ENCODE peak calls at places on chromosomes 5 and 9, in nine cellular contexts. U is ovary, F is body of pancreas, B is globus pallidus, E is endothelial cell of umbilical vein, P is C1 segment of cervical spinal cord, Y is naive B cell, Q is NCI-H1417, G is mesendoderm. A is an unnamed sample.

GRCh38 chr9:98942906-98943681 is 613 bp upstream of the COL15A1 start:
- DNase-seq in Q (no peak), B (no peak), Y (no peak), P (no peak), G (no peak), U (no peak), E (no peak), F (no peak), A (no peak)

GRCh38 chr5:73388371-73388684 is 60.2 kb downstream of the FOXD1 start:
- DNase-seq in U (no peak), Q (no peak), P (no peak), F (no peak), G (no peak), B (no peak), E (no peak), Y (no peak), A (no peak)

GRCh38 chr9:21543187-21543586 is 61.1 kb upstream of the IFNE start:
- DNase-seq in F (no peak), U (no peak), Y (no peak), P (no peak), G (peak), Q (no peak), E (no peak), B (no peak), A (no peak)

GRCh38 chr5:134561871-134562296 is 36.4 kb downstream of the JADE2 start:
- DNase-seq in F (peak), Y (no peak), U (peak), Q (peak), E (peak), P (no peak), G (peak), B (no peak), A (no peak)

GRCh38 chr5:126097881-126098280 is 325.3 kb upstream of the GRAMD2B start:
- DNase-seq in U (no peak), Q (no peak), E (no peak), F (no peak), P (no peak), B (no peak), Y (no peak), G (no peak), A (no peak)

GRCh38 chr5:176497852-176498251 is 39.4 kb downstream of the RNF44 start:
- DNase-seq in G (no peak), E (no peak), Q (no peak), P (no peak), U (no peak), Y (no peak), F (no peak), B (no peak), A (no peak)

GRCh38 chr5:149284501-149284900 is 12.8 kb downstream of the AFAP1L1 start:
- DNase-seq in U (no peak), P (no peak), Y (no peak), E (no peak), F (peak), B (no peak), G (peak), Q (no peak), A (no peak)

GRCh38 chr5:116453920-116454319 is 120.7 kb downstream of the SEMA6A start:
- DNase-seq in U (no peak), G (no peak), F (no peak), B (peak), P (peak), E (no peak), Y (no peak), Q (peak), A (no peak)

GRCh38 chr9:33295571-33295970 is 5.3 kb downstream of the NFX1 start:
- DNase-seq in E (no peak), F (no peak), Y (no peak), B (no peak), Q (no peak), P (no peak), G (no peak), U (no peak), A (no peak)

GRCh38 chr9:107437716-107438115 is 51.9 kb downstream of the KLF4 start:
- DNase-seq in U (no peak), B (no peak), Y (no peak), Q (no peak), E (no peak), P (no peak), F (no peak), G (peak), A (no peak)

GRCh38 chr5:135140805-135141204 is 106.8 kb upstream of the PITX1 start:
- DNase-seq in Y (no peak), G (no peak), P (no peak), B (peak), Q (no peak), F (no peak), U (no peak), E (no peak), A (peak)

GRCh38 chr5:131393498-131393968 is 129.7 kb downstream of the CDC42SE2 start:
- DNase-seq in Q (no peak), G (no peak), P (peak), B (peak), U (no peak), E (peak), F (no peak), Y (no peak), A (no peak)

GRCh38 chr5:179264053-179264540 is 81.2 kb downstream of the ADAMTS2 start:
- DNase-seq in Y (no peak), F (no peak), P (no peak), E (no peak), U (no peak), Q (no peak), G (no peak), B (no peak), A (no peak)

GRCh38 chr5:19534751-19535150 is 453.2 kb downstream of the CDH18 start:
- DNase-seq in P (no peak), U (no peak), E (no peak), B (no peak), Q (peak), Y (no peak), G (no peak), F (no peak), A (no peak)

GRCh38 chr9:97307091-97307490 is 368 bp upstream of the CCDC180 start:
- DNase-seq in G (peak), U (peak), B (peak), P (peak), Y (no peak), Q (no peak), E (peak), F (peak), A (no peak)

GRCh38 chr9:130156672-130157071 is 15.5 kb upstream of the NCS1 start:
- DNase-seq in Y (no peak), B (peak), E (no peak), F (peak), Q (no peak), P (no peak), U (no peak), G (no peak), A (no peak)

GRCh38 chr5:168642019-168642418 is 62.9 kb upstream of the PANK3 start:
- DNase-seq in E (peak), B (no peak), P (no peak), F (no peak), Q (no peak), Y (no peak), U (no peak), G (no peak), A (no peak)

GRCh38 chr5:170306381-170306790 is 8.8 kb upstream of the LCP2 start:
- DNase-seq in Y (no peak), P (no peak), F (no peak), E (no peak), Q (no peak), U (peak), B (no peak), G (no peak), A (peak)

GRCh38 chr5:6713274-6714181 is at the start of gene TENT4A:
- DNase-seq in E (no peak), B (peak), F (peak), Y (peak), Q (peak), P (peak), G (no peak), U (peak), A (no peak)

GRCh38 chr5:173984218-173984617 is 4.8 kb upstream of the C5orf47 start:
- DNase-seq in U (no peak), Y (no peak), Q (peak), B (no peak), E (peak), F (peak), G (peak), P (no peak), A (no peak)

GRCh38 chr5:32942225-32942989 is 231.3 kb downstream of the NPR3 start:
- DNase-seq in G (peak), Y (no peak), B (no peak), E (peak), U (no peak), Q (peak), F (peak), P (no peak), A (no peak)

GRCh38 chr5:149563461-149563860 is 12.2 kb upstream of the CSNK1A1 start:
- DNase-seq in Q (no peak), G (no peak), U (no peak), E (no peak), Y (no peak), F (no peak), B (no peak), P (no peak), A (no peak)

GRCh38 chr5:50553560-50553984 is 112.5 kb upstream of the EMB start:
- DNase-seq in Y (no peak), P (peak), Q (no peak), E (no peak), B (no peak), F (no peak), G (peak), U (no peak), A (no peak)

GRCh38 chr5:172904643-172905345 is 54.4 kb upstream of the RPL26L1 start:
- DNase-seq in Q (peak), P (peak), U (peak), B (no peak), G (peak), E (peak), Y (no peak), F (peak), A (no peak)

GRCh38 chr9:94649100-94649855 is 10.0 kb upstream of the FBP1 start:
- DNase-seq in U (no peak), P (no peak), B (no peak), F (no peak), Q (no peak), Y (no peak), E (no peak), G (no peak), A (peak)

GRCh38 chr5:28165116-28165515 is 1126.7 kb upstream of the CDH9 start:
- DNase-seq in E (peak), P (peak), G (peak), Q (no peak), F (no peak), B (peak), U (no peak), Y (no peak), A (no peak)

GRCh38 chr9:70123695-70124094 is 80.0 kb downstream of the MAMDC2 start:
- DNase-seq in B (no peak), Q (no peak), Y (no peak), E (no peak), F (peak), P (no peak), U (peak), G (no peak), A (no peak)

GRCh38 chr5:128413356-128413755 is 124.7 kb downstream of the FBN2 start:
- DNase-seq in Y (no peak), E (peak), Q (no peak), G (no peak), F (no peak), U (no peak), P (no peak), B (no peak), A (no peak)

A was measured in AG09309.